ENCODE peak calls at places on chromosome 1, in five cellular contexts. V is AG04450, Z is WTC11, N is cardiac fibroblast, T is astrocyte of the cerebellum. D is an unnamed sample.

GRCh38 chr1:44312652-44313196 is 42.3 kb downstream of the ERI3 start:
- DNase-seq in V (no peak), Z (no peak), N (no peak), T (no peak), D (no peak)

GRCh38 chr1:17193222-17194132 is 11.5 kb upstream of the PADI1 start:
- DNase-seq in V (no peak), Z (no peak), N (no peak), T (no peak), D (no peak)

GRCh38 chr1:167548059-167548932 is 5.3 kb downstream of the CREG1 start:
- DNase-seq in V (no peak), Z (no peak), N (peak; percentile 90), T (no peak), D (no peak)

GRCh38 chr1:53413175-53414001 is 45.8 kb upstream of the DMRTB1 start:
- DNase-seq in V (peak; percentile 33), Z (no peak), N (peak; percentile 43), T (peak; percentile 38), D (no peak)

GRCh38 chr1:110047463-110047862 is 13.0 kb downstream of the STRIP1 start:
- DNase-seq in V (no peak), Z (no peak), N (no peak), T (no peak), D (no peak)

GRCh38 chr1:28196330-28196729 is 19.8 kb upstream of the PTAFR start:
- DNase-seq in V (no peak), Z (no peak), N (no peak), T (no peak), D (no peak)

GRCh38 chr1:32626176-32626575 is 24.2 kb downstream of the ZBTB8OS start:
- DNase-seq in V (no peak), Z (no peak), N (no peak), T (no peak), D (no peak)

GRCh38 chr1:43879414-43879813 is 54.2 kb upstream of the ARTN start:
- DNase-seq in V (no peak), Z (no peak), N (peak; percentile 30), T (peak; percentile 53), D (no peak)

GRCh38 chr1:26269198-26269550 is 10.7 kb upstream of the SH3BGRL3 start:
- DNase-seq in V (no peak), Z (no peak), N (no peak), T (no peak), D (no peak)

GRCh38 chr1:90835172-90835660 is 118.1 kb upstream of the BARHL2 start:
- DNase-seq in V (no peak), Z (no peak), N (no peak), T (no peak), D (no peak)

GRCh38 chr1:108533351-108534083 is 26.4 kb upstream of the EEIG2 start:
- DNase-seq in V (no peak), Z (peak; percentile 16), N (no peak), T (no peak), D (no peak)

GRCh38 chr1:58941471-58942289 is 157.8 kb upstream of the JUN start:
- DNase-seq in V (no peak), Z (no peak), N (no peak), T (no peak), D (no peak)

GRCh38 chr1:53114090-53114489 is 28.3 kb downstream of the SLC1A7 start:
- DNase-seq in V (no peak), Z (no peak), N (no peak), T (no peak), D (no peak)

GRCh38 chr1:234922987-234923386 is 205.7 kb downstream of the TOMM20 start:
- DNase-seq in V (no peak), Z (no peak), N (no peak), T (no peak), D (no peak)

GRCh38 chr1:187009320-187009719 is 180.6 kb downstream of the PLA2G4A start:
- DNase-seq in V (no peak), Z (no peak), N (no peak), T (no peak), D (no peak)

GRCh38 chr1:236779312-236779711 is 15.8 kb upstream of the MTR start:
- DNase-seq in V (no peak), Z (no peak), N (no peak), T (no peak), D (no peak)

GRCh38 chr1:210366767-210367166 is 38.1 kb downstream of the HHAT start:
- DNase-seq in V (no peak), Z (no peak), N (no peak), T (no peak), D (no peak)

GRCh38 chr1:15945832-15946448 is 30.0 kb downstream of the ZBTB17 start:
- DNase-seq in V (no peak), Z (no peak), N (no peak), T (no peak), D (no peak)

GRCh38 chr1:229952670-229953520 is 114.1 kb upstream of the GALNT2 start:
- DNase-seq in V (no peak), Z (no peak), N (peak; percentile 8), T (peak; percentile 5), D (no peak)

GRCh38 chr1:109821831-109822745 is 58.4 kb upstream of the EPS8L3 start:
- DNase-seq in V (no peak), Z (no peak), N (peak; percentile 67), T (no peak), D (no peak)

GRCh38 chr1:168488153-168488552 is 55.6 kb downstream of the XCL2 start:
- DNase-seq in V (no peak), Z (no peak), N (peak; percentile 83), T (peak; percentile 85), D (no peak)

GRCh38 chr1:111441573-111442192 is 7.4 kb downstream of the WDR77 start:
- DNase-seq in V (no peak), Z (peak; percentile 75), N (peak; percentile 36), T (no peak), D (peak; percentile 40)

GRCh38 chr1:151612506-151613274 is 840 bp downstream of the SNX27 start:
- DNase-seq in V (no peak), Z (peak; percentile 42), N (peak; percentile 44), T (no peak), D (no peak)

GRCh38 chr1:14961661-14962267 is 191.8 kb upstream of the TMEM51 start:
- DNase-seq in V (no peak), Z (no peak), N (no peak), T (no peak), D (no peak)

GRCh38 chr1:145995964-145996432 is 381 bp downstream of the TXNIP start:
- DNase-seq in V (no peak), Z (no peak), N (no peak), T (no peak), D (no peak)

GRCh38 chr1:218294531-218294930 is 9.4 kb downstream of the RRP15 start:
- DNase-seq in V (no peak), Z (no peak), N (no peak), T (no peak), D (no peak)

GRCh38 chr1:211613108-211613947 is 34.4 kb upstream of the SLC30A1 start:
- DNase-seq in V (peak; percentile 75), Z (no peak), N (peak; percentile 98), T (peak; percentile 57), D (no peak)

GRCh38 chr1:107782192-107782845 is 182.7 kb downstream of the VAV3 start:
- DNase-seq in V (peak; percentile 18), Z (no peak), N (peak; percentile 74), T (peak; percentile 51), D (no peak)

DNA sequence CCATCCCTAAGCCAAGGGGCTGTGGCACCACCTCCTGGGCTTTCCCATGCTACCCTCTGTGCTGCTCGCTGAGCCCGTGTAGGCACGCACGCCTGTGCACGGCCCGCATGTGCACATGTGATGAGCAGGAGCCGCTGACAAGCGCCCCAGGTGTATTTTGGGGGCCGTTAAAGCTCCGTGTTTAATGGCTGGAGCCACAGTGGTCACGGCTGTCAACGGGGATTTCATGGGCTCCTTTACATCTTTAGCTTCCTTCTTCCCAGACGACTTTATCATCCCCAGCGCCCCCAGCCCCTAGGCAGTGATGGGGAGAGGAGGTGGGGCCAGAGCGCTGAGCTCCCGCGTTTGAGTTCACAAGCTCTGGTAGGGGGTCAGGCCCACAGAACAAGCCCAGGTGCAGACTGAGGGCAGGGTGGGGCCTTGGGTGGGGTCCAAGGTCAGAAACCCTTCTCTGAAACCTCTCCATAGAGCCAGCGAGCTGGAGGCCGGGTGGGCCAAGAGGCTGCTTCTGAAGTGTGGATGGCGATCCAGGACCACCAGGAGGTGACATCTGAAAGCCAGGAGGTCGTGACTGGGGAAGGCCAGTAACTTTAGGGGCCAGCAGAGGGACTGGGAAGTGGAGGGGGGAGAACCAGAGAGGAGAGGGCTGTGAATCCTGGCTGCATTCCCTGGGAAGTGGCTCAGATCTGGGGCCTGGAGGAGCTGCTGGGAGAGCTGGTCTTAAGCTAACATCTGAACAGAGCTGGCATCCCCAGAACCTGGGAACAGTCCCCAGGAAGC is 11.5 kb upstream of the EPHA8 start:
- DNase-seq in V (no peak), Z (no peak), N (no peak), T (no peak), D (no peak)
- TF ChIP-seq CTCF in V (no peak), Z (no peak), N (no peak), T (no peak), D (no peak)

DNA sequence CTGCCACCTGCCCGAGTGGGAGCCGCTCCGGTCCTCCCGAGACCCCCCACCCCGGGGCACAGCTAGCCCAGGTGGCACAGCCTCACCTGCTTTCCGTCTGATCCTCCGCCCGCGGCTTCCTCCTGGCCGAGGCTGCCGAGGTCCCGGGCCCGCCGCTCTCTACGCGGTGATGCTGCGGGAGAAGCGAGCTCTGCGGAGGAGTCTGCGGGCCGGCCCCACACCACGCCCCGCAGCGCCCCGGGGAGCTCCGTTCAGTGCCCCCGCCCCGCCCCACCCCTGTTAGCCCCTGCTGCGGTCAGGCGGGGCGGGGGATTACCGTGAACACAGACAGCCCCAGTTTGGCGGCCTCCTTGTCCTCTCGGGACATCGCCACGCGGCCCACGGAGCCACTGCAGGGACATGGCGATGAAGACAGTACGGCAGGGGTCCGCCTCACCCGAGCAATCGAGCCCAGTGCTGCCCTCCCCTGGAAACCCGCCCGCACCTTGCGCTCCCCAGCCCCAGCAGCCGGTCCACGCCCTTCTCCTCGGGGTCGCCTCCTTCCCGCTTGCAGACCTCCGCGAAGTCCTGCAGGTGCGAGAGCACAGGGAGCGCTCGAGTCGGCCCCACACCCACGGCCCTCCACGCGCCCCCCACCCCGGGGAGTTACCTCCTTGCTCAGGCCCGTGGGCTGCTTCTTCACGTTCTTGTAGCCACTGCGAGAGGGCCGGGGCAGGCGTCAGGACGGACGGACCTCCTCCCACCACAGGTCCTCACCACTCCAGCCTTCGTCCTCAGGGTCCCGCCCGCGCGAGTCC is 933 bp downstream of the C1orf35 start:
- DNase-seq in V (no peak), Z (peak; percentile 51), N (no peak), T (no peak), D (peak; percentile 35)
- TF ChIP-seq CTCF in V (peak; percentile 17), Z (no peak), N (peak; percentile 25), T (peak; percentile 9), D (no peak)

GRCh38 chr1:39173119-39173994 is 31.1 kb upstream of the MACF1 start:
- DNase-seq in V (no peak), Z (no peak), N (peak; percentile 54), T (no peak), D (no peak)
- TF ChIP-seq CTCF in V (no peak), Z (no peak), N (no peak), T (peak; percentile 22), D (no peak)

GRCh38 chr1:96418969-96419368 is 302.6 kb upstream of the PTBP2 start:
- DNase-seq in V (no peak), Z (no peak), N (no peak), T (no peak), D (no peak)

GRCh38 chr1:96411006-96411405 is 310.6 kb upstream of the PTBP2 start:
- DNase-seq in V (no peak), Z (no peak), N (no peak), T (no peak), D (no peak)

GRCh38 chr1:96416690-96417444 is 304.7 kb upstream of the PTBP2 start:
- DNase-seq in V (no peak), Z (no peak), N (peak; percentile 30), T (no peak), D (no peak)

GRCh38 chr1:96416111-96416595 is 305.4 kb upstream of the PTBP2 start:
- DNase-seq in V (peak; percentile 95), Z (no peak), N (peak; percentile 99), T (peak; percentile 97), D (no peak)

GRCh38 chr1:96414598-96414997 is 307.0 kb upstream of the PTBP2 start:
- DNase-seq in V (no peak), Z (no peak), N (no peak), T (no peak), D (no peak)
- TF ChIP-seq CTCF in V (no peak), Z (no peak), N (no peak), T (no peak), D (no peak)